ENCODE peak calls at places on chromosomes 13 and 19, in five cellular contexts. Z, P, E, J and O are unnamed samples.

GRCh38 chr13:108328848-108329247 is 59.3 kb downstream of the TNFSF13B start:
- DNase-seq in Z (no peak), P (no peak), E (no peak), J (no peak), O (no peak)

GRCh38 chr19:898663-899062 is 5.4 kb downstream of the RNU6-9 start:
- DNase-seq in Z (no peak), P (peak), E (no peak), J (peak), O (no peak)

GRCh38 chr13:114079601-114080536 is 52.6 kb downstream of the RASA3 start:
- DNase-seq in Z (no peak), P (peak), E (peak), J (no peak), O (no peak)

GRCh38 chr13:20716951-20717350 is 13.5 kb downstream of the IL17D start:
- DNase-seq in Z (no peak), P (no peak), E (no peak), J (no peak), O (peak)

GRCh38 chr19:995051-995827 is 5.0 kb upstream of the GRIN3B start:
- DNase-seq in Z (no peak), P (peak), E (no peak), J (no peak), O (no peak)

GRCh38 chr19:6239401-6239844 is 40.4 kb downstream of the MLLT1 start:
- DNase-seq in Z (no peak), P (peak), E (peak), J (no peak), O (no peak)

GRCh38 chr13:97484286-97484685 is 50.3 kb downstream of the RAP2A start:
- DNase-seq in Z (no peak), P (no peak), E (no peak), J (no peak), O (no peak)

GRCh38 chr19:13610042-13610691 is 103.9 kb upstream of the CACNA1A start:
- DNase-seq in Z (no peak), P (no peak), E (no peak), J (no peak), O (no peak)

GRCh38 chr19:56270676-56271075 is 1.9 kb upstream of the EDDM13 start:
- DNase-seq in Z (no peak), P (no peak), E (no peak), J (no peak), O (no peak)

GRCh38 chr19:16951529-16951928 is 62.7 kb downstream of the F2RL3 start:
- DNase-seq in Z (peak), P (no peak), E (no peak), J (no peak), O (no peak)

GRCh38 chr13:105878119-105878518 is 657.3 kb downstream of the EFNB2 start:
- DNase-seq in Z (no peak), P (no peak), E (no peak), J (no peak), O (no peak)

GRCh38 chr19:35585844-35586243 is at the start of gene PMIS2:
- DNase-seq in Z (no peak), P (no peak), E (no peak), J (no peak), O (no peak)